ENCODE peak calls at places on chromosome 1, in eight cellular contexts. O is NCI-H1417 treated with DMSO at 0.1 percent for 48 hours; K is activated CD4-positive, alpha-beta T cell treated with anti-CD3 and anti-CD28 coated beads, Interleukin-2, amount 50 U/mL, for 1 hour; E is NCI-H1105 treated with DMSO at 0.1 percent for 48 hours; B is stimulated activated CD8-positive, alpha-beta memory T cell treated with anti-CD3 and anti-CD28 coated beads, Interleukin-15, amount 100 ng/mL, for 24 hours; U is stimulated activated CD4-positive, alpha-beta T cell treated with anti-CD3 and anti-CD28 coated beads, Interleukin-4, amount 100 ng/mL, for 48 hours; W is substantia nigra; C is cardiac muscle cell. G is an unnamed sample.

GRCh38 chr1:168065511-168065910 is 71.2 kb downstream of the GPR161 start:
- DNase-seq in O (no peak), K (no peak), E (no peak), B (no peak), U (no peak), W (no peak), C (peak), G (no peak)

GRCh38 chr1:236021424-236022135 is 43.3 kb downstream of the NID1 start:
- DNase-seq in O (no peak), K (no peak), E (no peak), B (no peak), U (no peak), W (no peak), C (peak), G (no peak)

GRCh38 chr1:19964542-19964941 is 14.9 kb downstream of the PLA2G2A start:
- DNase-seq in O (no peak), K (no peak), E (no peak), B (no peak), U (no peak), W (no peak), C (no peak), G (no peak)

GRCh38 chr1:204448321-204448964 is 36.8 kb upstream of the PPP1R15B start:
- DNase-seq in O (no peak), K (no peak), E (no peak), B (no peak), U (no peak), W (no peak), C (no peak), G (no peak)

GRCh38 chr1:221557024-221557423 is 184.9 kb downstream of the DUSP10 start:
- DNase-seq in O (no peak), K (no peak), E (no peak), B (no peak), U (no peak), W (no peak), C (no peak), G (no peak)

GRCh38 chr1:16006552-16007485 is 2.8 kb downstream of the SRARP start:
- DNase-seq in O (no peak), K (no peak), E (no peak), B (no peak), U (no peak), W (no peak), C (peak), G (no peak)

GRCh38 chr1:18723206-18723605 is 92.6 kb downstream of the PAX7 start:
- DNase-seq in O (no peak), K (no peak), E (no peak), B (no peak), U (no peak), W (no peak), C (peak), G (no peak)

GRCh38 chr1:183291802-183292515 is 105.9 kb downstream of the LAMC2 start:
- DNase-seq in O (no peak), K (no peak), E (no peak), B (no peak), U (no peak), W (no peak), C (peak), G (no peak)

GRCh38 chr1:228316589-228317387 is 89.8 kb downstream of the TRIM11 start:
- DNase-seq in O (no peak), K (no peak), E (no peak), B (no peak), U (no peak), W (no peak), C (no peak), G (no peak)

GRCh38 chr1:192631749-192632148 is 4.2 kb upstream of the RGS13 start:
- DNase-seq in O (no peak), K (no peak), E (no peak), B (no peak), U (no peak), W (no peak), C (no peak), G (no peak)